ENCODE peak calls at places on chromosomes 3 and 15, in ten cellular contexts. One of them, this sample, is unnamed.

GRCh38 chr15:53625962-53626845 is 133.3 kb downstream of the WDR72 start:
- DNase-seq in retinal pigment epithelial cell: no peak
- DNase-seq in activated T-cell treated with anti-CD3 and anti-CD28 coated beads, Interleukin-2, amount 50 U/mL, for 72 hours: no peak
- DNase-seq in NCI-H2081: no peak
- DNase-seq in right atrium auricular region: no peak
- DNase-seq in activated naive CD4-positive, alpha-beta T cell treated with anti-CD3 and anti-CD28 coated beads, Interleukin-2, amount 50 U/mL, for 16 hours: no peak
- DNase-seq in tibial nerve: no peak
- DNase-seq in endothelial cell: no peak
- DNase-seq in NCI-H510A: no peak
- DNase-seq in fibroblast of the conjunctiva: no peak
- DNase-seq in this sample: no peak

GRCh38 chr3:7957024-7957423 is 544.6 kb upstream of the LMCD1 start:
- DNase-seq in retinal pigment epithelial cell: no peak
- DNase-seq in activated T-cell treated with anti-CD3 and anti-CD28 coated beads, Interleukin-2, amount 50 U/mL, for 72 hours: no peak
- DNase-seq in NCI-H2081: no peak
- DNase-seq in right atrium auricular region: no peak
- DNase-seq in activated naive CD4-positive, alpha-beta T cell treated with anti-CD3 and anti-CD28 coated beads, Interleukin-2, amount 50 U/mL, for 16 hours: no peak
- DNase-seq in tibial nerve: no peak
- DNase-seq in endothelial cell: no peak
- DNase-seq in NCI-H510A: no peak
- DNase-seq in fibroblast of the conjunctiva: no peak
- DNase-seq in this sample: no peak

GRCh38 chr15:82012908-82013307 is 32.9 kb downstream of the MEX3B start:
- DNase-seq in retinal pigment epithelial cell: no peak
- DNase-seq in activated T-cell treated with anti-CD3 and anti-CD28 coated beads, Interleukin-2, amount 50 U/mL, for 72 hours: no peak
- DNase-seq in NCI-H2081: no peak
- DNase-seq in right atrium auricular region: no peak
- DNase-seq in activated naive CD4-positive, alpha-beta T cell treated with anti-CD3 and anti-CD28 coated beads, Interleukin-2, amount 50 U/mL, for 16 hours: no peak
- DNase-seq in tibial nerve: no peak
- DNase-seq in endothelial cell: no peak
- DNase-seq in NCI-H510A: no peak
- DNase-seq in fibroblast of the conjunctiva: no peak
- DNase-seq in this sample: no peak

GRCh38 chr3:53702776-53703175 is 143.4 kb downstream of the CHDH start:
- DNase-seq in retinal pigment epithelial cell: no peak
- DNase-seq in activated T-cell treated with anti-CD3 and anti-CD28 coated beads, Interleukin-2, amount 50 U/mL, for 72 hours: no peak
- DNase-seq in NCI-H2081: no peak
- DNase-seq in right atrium auricular region: peak
- DNase-seq in activated naive CD4-positive, alpha-beta T cell treated with anti-CD3 and anti-CD28 coated beads, Interleukin-2, amount 50 U/mL, for 16 hours: no peak
- DNase-seq in tibial nerve: no peak
- DNase-seq in endothelial cell: no peak
- DNase-seq in NCI-H510A: no peak
- DNase-seq in fibroblast of the conjunctiva: no peak
- DNase-seq in this sample: no peak

GRCh38 chr3:28124882-28125281 is 116.5 kb upstream of the CMC1 start:
- DNase-seq in retinal pigment epithelial cell: no peak
- DNase-seq in activated T-cell treated with anti-CD3 and anti-CD28 coated beads, Interleukin-2, amount 50 U/mL, for 72 hours: no peak
- DNase-seq in NCI-H2081: no peak
- DNase-seq in right atrium auricular region: no peak
- DNase-seq in activated naive CD4-positive, alpha-beta T cell treated with anti-CD3 and anti-CD28 coated beads, Interleukin-2, amount 50 U/mL, for 16 hours: no peak
- DNase-seq in tibial nerve: no peak
- DNase-seq in endothelial cell: no peak
- DNase-seq in NCI-H510A: no peak
- DNase-seq in fibroblast of the conjunctiva: no peak
- DNase-seq in this sample: no peak

GRCh38 chr3:30122359-30122758 is 484.0 kb upstream of the TGFBR2 start:
- DNase-seq in retinal pigment epithelial cell: no peak
- DNase-seq in activated T-cell treated with anti-CD3 and anti-CD28 coated beads, Interleukin-2, amount 50 U/mL, for 72 hours: no peak
- DNase-seq in NCI-H2081: no peak
- DNase-seq in right atrium auricular region: no peak
- DNase-seq in activated naive CD4-positive, alpha-beta T cell treated with anti-CD3 and anti-CD28 coated beads, Interleukin-2, amount 50 U/mL, for 16 hours: no peak
- DNase-seq in tibial nerve: no peak
- DNase-seq in endothelial cell: no peak
- DNase-seq in NCI-H510A: no peak
- DNase-seq in fibroblast of the conjunctiva: no peak
- DNase-seq in this sample: no peak

GRCh38 chr15:42405876-42406482 is 46.7 kb downstream of the CAPN3 start:
- DNase-seq in retinal pigment epithelial cell: no peak
- DNase-seq in activated T-cell treated with anti-CD3 and anti-CD28 coated beads, Interleukin-2, amount 50 U/mL, for 72 hours: no peak
- DNase-seq in NCI-H2081: no peak
- DNase-seq in right atrium auricular region: no peak
- DNase-seq in activated naive CD4-positive, alpha-beta T cell treated with anti-CD3 and anti-CD28 coated beads, Interleukin-2, amount 50 U/mL, for 16 hours: no peak
- DNase-seq in tibial nerve: no peak
- DNase-seq in endothelial cell: no peak
- DNase-seq in NCI-H510A: no peak
- DNase-seq in fibroblast of the conjunctiva: no peak
- DNase-seq in this sample: no peak

GRCh38 chr3:33315826-33316225 is 38.6 kb downstream of the FBXL2 start:
- DNase-seq in retinal pigment epithelial cell: no peak
- DNase-seq in activated T-cell treated with anti-CD3 and anti-CD28 coated beads, Interleukin-2, amount 50 U/mL, for 72 hours: no peak
- DNase-seq in NCI-H2081: no peak
- DNase-seq in right atrium auricular region: no peak
- DNase-seq in activated naive CD4-positive, alpha-beta T cell treated with anti-CD3 and anti-CD28 coated beads, Interleukin-2, amount 50 U/mL, for 16 hours: no peak
- DNase-seq in tibial nerve: no peak
- DNase-seq in endothelial cell: no peak
- DNase-seq in NCI-H510A: no peak
- DNase-seq in fibroblast of the conjunctiva: no peak
- DNase-seq in this sample: no peak

GRCh38 chr3:72888546-72889309 is 882 bp downstream of the GXYLT2 start:
- DNase-seq in retinal pigment epithelial cell: no peak
- DNase-seq in activated T-cell treated with anti-CD3 and anti-CD28 coated beads, Interleukin-2, amount 50 U/mL, for 72 hours: no peak
- DNase-seq in NCI-H2081: no peak
- DNase-seq in right atrium auricular region: no peak
- DNase-seq in activated naive CD4-positive, alpha-beta T cell treated with anti-CD3 and anti-CD28 coated beads, Interleukin-2, amount 50 U/mL, for 16 hours: no peak
- DNase-seq in tibial nerve: no peak
- DNase-seq in endothelial cell: peak
- DNase-seq in NCI-H510A: no peak
- DNase-seq in fibroblast of the conjunctiva: no peak
- DNase-seq in this sample: no peak

GRCh38 chr3:49165771-49166751 is at the start of gene CCDC71:
- DNase-seq in retinal pigment epithelial cell: no peak
- DNase-seq in activated T-cell treated with anti-CD3 and anti-CD28 coated beads, Interleukin-2, amount 50 U/mL, for 72 hours: peak
- DNase-seq in NCI-H2081: peak
- DNase-seq in right atrium auricular region: peak
- DNase-seq in activated naive CD4-positive, alpha-beta T cell treated with anti-CD3 and anti-CD28 coated beads, Interleukin-2, amount 50 U/mL, for 16 hours: peak
- DNase-seq in tibial nerve: peak
- DNase-seq in endothelial cell: peak
- DNase-seq in NCI-H510A: peak
- DNase-seq in fibroblast of the conjunctiva: peak
- DNase-seq in this sample: peak

GRCh38 chr3:109642042-109642441 is 304.7 kb upstream of the DPPA4 start:
- DNase-seq in retinal pigment epithelial cell: no peak
- DNase-seq in activated T-cell treated with anti-CD3 and anti-CD28 coated beads, Interleukin-2, amount 50 U/mL, for 72 hours: no peak
- DNase-seq in NCI-H2081: no peak
- DNase-seq in right atrium auricular region: no peak
- DNase-seq in activated naive CD4-positive, alpha-beta T cell treated with anti-CD3 and anti-CD28 coated beads, Interleukin-2, amount 50 U/mL, for 16 hours: no peak
- DNase-seq in tibial nerve: no peak
- DNase-seq in endothelial cell: no peak
- DNase-seq in NCI-H510A: no peak
- DNase-seq in fibroblast of the conjunctiva: no peak
- DNase-seq in this sample: no peak